ENCODE peak calls at places on chromosomes 6 and 20, in five cellular contexts. One of them, this sample, is unnamed.
A peak's percentile ranks its signal among the peaks of the same experiment; 100 is the strongest.

GRCh38 chr6:129634411-129635230 is 75.4 kb downstream of the ARHGAP18 start:
- DNase-seq in GM06990: no peak
- DNase-seq in neural crest cell: no peak
- DNase-seq in epithelial cell of esophagus: no peak
- DNase-seq in kidney: no peak
- DNase-seq in this sample: no peak

GRCh38 chr6:38141045-38141444 is 321.5 kb downstream of the ZFAND3 start:
- DNase-seq in kidney: no peak
- DNase-seq in neural crest cell: no peak
- DNase-seq in GM06990: no peak
- DNase-seq in epithelial cell of esophagus: no peak
- DNase-seq in this sample: no peak

GRCh38 chr20:58634121-58634817 is 16.8 kb upstream of the STX16 start:
- DNase-seq in kidney: peak; percentile 35
- DNase-seq in GM06990: no peak
- DNase-seq in epithelial cell of esophagus: no peak
- DNase-seq in neural crest cell: no peak
- DNase-seq in this sample: peak; percentile 41

GRCh38 chr20:62717933-62718332 is 9.3 kb downstream of the NTSR1 start:
- DNase-seq in neural crest cell: no peak
- DNase-seq in GM06990: no peak
- DNase-seq in epithelial cell of esophagus: no peak
- DNase-seq in kidney: peak; percentile 69
- DNase-seq in this sample: no peak

GRCh38 chr6:82612475-82612874 is 248.9 kb downstream of the TPBG start:
- DNase-seq in GM06990: no peak
- DNase-seq in kidney: no peak
- DNase-seq in epithelial cell of esophagus: no peak
- DNase-seq in neural crest cell: no peak
- DNase-seq in this sample: no peak

GRCh38 chr6:80610821-80611220 is 504.4 kb downstream of the BCKDHB start:
- DNase-seq in neural crest cell: no peak
- DNase-seq in epithelial cell of esophagus: peak; percentile 91
- DNase-seq in kidney: no peak
- DNase-seq in GM06990: no peak
- DNase-seq in this sample: no peak

GRCh38 chr20:12575352-12576095 is 433.2 kb upstream of the SPTLC3 start:
- DNase-seq in GM06990: no peak
- DNase-seq in neural crest cell: no peak
- DNase-seq in epithelial cell of esophagus: peak; percentile 45
- DNase-seq in kidney: peak; percentile 68
- DNase-seq in this sample: no peak

GRCh38 chr6:32087574-32088486 is 21.3 kb downstream of the TNXB start:
- DNase-seq in GM06990: peak; percentile 63
- DNase-seq in neural crest cell: peak; percentile 69
- DNase-seq in epithelial cell of esophagus: peak; percentile 81
- DNase-seq in kidney: peak; percentile 95
- DNase-seq in this sample: peak; percentile 90

GRCh38 chr6:35429463-35429862 is 22.7 kb upstream of the FANCE start:
- DNase-seq in kidney: no peak
- DNase-seq in neural crest cell: no peak
- DNase-seq in GM06990: no peak
- DNase-seq in epithelial cell of esophagus: no peak
- DNase-seq in this sample: no peak

GRCh38 chr6:67200626-67201403 is 1434.3 kb upstream of the ADGRB3 start:
- DNase-seq in neural crest cell: no peak
- DNase-seq in GM06990: no peak
- DNase-seq in kidney: peak; percentile 57
- DNase-seq in epithelial cell of esophagus: no peak
- DNase-seq in this sample: no peak

GRCh38 chr20:34129518-34130162 is 17.6 kb upstream of the EIF2S2 start:
- DNase-seq in neural crest cell: peak; percentile 70
- DNase-seq in epithelial cell of esophagus: peak; percentile 77
- DNase-seq in kidney: peak; percentile 70
- DNase-seq in GM06990: peak; percentile 15
- DNase-seq in this sample: peak; percentile 88

GRCh38 chr6:142850653-142851434 is 94.1 kb downstream of the HIVEP2 start:
- DNase-seq in kidney: no peak
- DNase-seq in neural crest cell: no peak
- DNase-seq in epithelial cell of esophagus: peak; percentile 58
- DNase-seq in GM06990: no peak
- DNase-seq in this sample: no peak

GRCh38 chr6:42313941-42314570 is 96.4 kb upstream of the MRPS10 start:
- DNase-seq in GM06990: no peak
- DNase-seq in epithelial cell of esophagus: no peak
- DNase-seq in kidney: peak; percentile 18
- DNase-seq in neural crest cell: no peak
- DNase-seq in this sample: no peak
- TF ChIP-seq CTCF in GM06990: no peak
- TF ChIP-seq CTCF in epithelial cell of esophagus: no peak
- TF ChIP-seq CTCF in kidney: no peak
- TF ChIP-seq CTCF in neural crest cell: no peak
- TF ChIP-seq CTCF in this sample: no peak

DNA sequence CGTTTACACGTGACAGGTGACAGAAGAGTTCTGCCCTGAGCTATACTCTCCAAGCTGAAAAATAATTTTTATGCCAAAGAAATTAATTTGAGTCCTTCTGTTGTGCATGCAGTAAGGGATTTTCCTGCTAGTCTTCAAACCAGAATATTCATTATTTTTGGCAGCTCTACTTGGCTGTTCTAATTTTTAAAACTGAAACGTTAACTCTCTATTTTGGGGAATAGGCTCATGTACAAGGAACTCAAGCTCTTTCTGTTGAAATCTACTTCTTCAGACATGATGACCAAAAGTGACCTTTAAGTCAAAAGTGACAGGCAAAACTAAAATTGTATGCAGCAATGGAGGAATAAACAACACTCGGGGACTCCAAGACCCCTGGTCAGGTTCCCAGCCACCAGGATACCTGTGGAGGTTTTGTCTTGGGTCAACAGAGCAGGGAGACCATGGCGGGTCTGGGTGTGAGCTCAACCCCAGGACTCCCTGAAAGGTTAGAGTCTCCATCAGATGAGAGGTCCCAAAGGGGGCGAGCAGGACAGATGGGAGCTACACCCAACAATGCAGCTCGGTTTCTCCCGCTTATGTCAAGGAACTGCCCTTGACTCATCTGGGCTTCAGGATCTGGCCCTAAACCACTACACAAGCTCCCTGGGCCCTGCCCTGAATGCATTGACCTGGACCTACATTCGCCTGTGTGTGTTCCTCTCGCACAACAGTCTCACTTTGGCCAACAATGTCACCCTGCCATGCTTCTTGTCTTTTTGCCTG is 57.8 kb upstream of the SYNDIG1 start:
- DNase-seq in kidney: no peak
- DNase-seq in neural crest cell: no peak
- DNase-seq in epithelial cell of esophagus: no peak
- DNase-seq in GM06990: no peak
- DNase-seq in this sample: no peak
- TF ChIP-seq CTCF in kidney: no peak
- TF ChIP-seq CTCF in neural crest cell: no peak
- TF ChIP-seq CTCF in epithelial cell of esophagus: no peak
- TF ChIP-seq CTCF in GM06990: no peak
- TF ChIP-seq CTCF in this sample: no peak

GRCh38 chr6:112951829-112952228 is 604.7 kb downstream of the RFPL4B start:
- DNase-seq in neural crest cell: no peak
- DNase-seq in GM06990: no peak
- DNase-seq in epithelial cell of esophagus: peak; percentile 3
- DNase-seq in kidney: no peak
- DNase-seq in this sample: no peak
- TF ChIP-seq CTCF in neural crest cell: no peak
- TF ChIP-seq CTCF in GM06990: no peak
- TF ChIP-seq CTCF in epithelial cell of esophagus: no peak
- TF ChIP-seq CTCF in kidney: no peak
- TF ChIP-seq CTCF in this sample: no peak

GRCh38 chr6:7108196-7108963 is 619 bp downstream of the RREB1 start:
- DNase-seq in neural crest cell: peak; percentile 38
- DNase-seq in GM06990: peak; percentile 52
- DNase-seq in epithelial cell of esophagus: peak; percentile 63
- DNase-seq in kidney: peak; percentile 90
- DNase-seq in this sample: peak; percentile 73

GRCh38 chr6:7107578-7108195 is at the start of gene RREB1:
- DNase-seq in epithelial cell of esophagus: peak; percentile 55
- DNase-seq in neural crest cell: peak; percentile 46
- DNase-seq in kidney: peak; percentile 77
- DNase-seq in GM06990: peak; percentile 81
- DNase-seq in this sample: peak; percentile 93

GRCh38 chr6:7104752-7105151 is 3.0 kb upstream of the RREB1 start:
- DNase-seq in neural crest cell: no peak
- DNase-seq in kidney: no peak
- DNase-seq in epithelial cell of esophagus: no peak
- DNase-seq in GM06990: no peak
- DNase-seq in this sample: no peak

GRCh38 chr6:7106215-7106751 is 1.5 kb upstream of the RREB1 start:
- DNase-seq in GM06990: no peak
- DNase-seq in epithelial cell of esophagus: no peak
- DNase-seq in neural crest cell: no peak
- DNase-seq in kidney: no peak
- DNase-seq in this sample: no peak

GRCh38 chr6:7106752-7107577 is 796 bp upstream of the RREB1 start:
- DNase-seq in neural crest cell: peak; percentile 15
- DNase-seq in epithelial cell of esophagus: peak; percentile 30
- DNase-seq in kidney: peak; percentile 86
- DNase-seq in GM06990: peak; percentile 69
- DNase-seq in this sample: peak; percentile 75
- TF ChIP-seq CTCF in neural crest cell: peak; percentile 56
- TF ChIP-seq CTCF in epithelial cell of esophagus: peak; percentile 45
- TF ChIP-seq CTCF in kidney: peak; percentile 2
- TF ChIP-seq CTCF in GM06990: peak; percentile 35
- TF ChIP-seq CTCF in this sample: no peak

GRCh38 chr20:49603209-49603627 is 35.3 kb upstream of the PTGIS start:
- DNase-seq in GM06990: no peak
- DNase-seq in neural crest cell: no peak
- DNase-seq in kidney: no peak
- DNase-seq in epithelial cell of esophagus: no peak
- DNase-seq in this sample: no peak
- TF ChIP-seq CTCF in GM06990: peak; percentile 25
- TF ChIP-seq CTCF in neural crest cell: peak; percentile 52
- TF ChIP-seq CTCF in kidney: no peak
- TF ChIP-seq CTCF in epithelial cell of esophagus: no peak
- TF ChIP-seq CTCF in this sample: no peak

GRCh38 chr6:157240059-157240959 is 83.0 kb downstream of the TMEM242 start:
- DNase-seq in neural crest cell: no peak
- DNase-seq in GM06990: no peak
- DNase-seq in epithelial cell of esophagus: peak; percentile 33
- DNase-seq in kidney: peak; percentile 91
- DNase-seq in this sample: no peak

GRCh38 chr6:157236040-157236725 is 87.1 kb downstream of the TMEM242 start:
- DNase-seq in GM06990: no peak
- DNase-seq in kidney: peak; percentile 85
- DNase-seq in neural crest cell: no peak
- DNase-seq in epithelial cell of esophagus: no peak
- DNase-seq in this sample: peak; percentile 54

GRCh38 chr6:157239148-157239547 is 84.2 kb downstream of the TMEM242 start:
- DNase-seq in GM06990: no peak
- DNase-seq in kidney: no peak
- DNase-seq in epithelial cell of esophagus: no peak
- DNase-seq in neural crest cell: no peak
- DNase-seq in this sample: no peak

GRCh38 chr6:157239671-157240058 is 83.7 kb downstream of the TMEM242 start:
- DNase-seq in kidney: no peak
- DNase-seq in epithelial cell of esophagus: no peak
- DNase-seq in GM06990: no peak
- DNase-seq in neural crest cell: no peak
- DNase-seq in this sample: no peak

GRCh38 chr6:157238346-157238745 is 85.0 kb downstream of the TMEM242 start:
- DNase-seq in neural crest cell: no peak
- DNase-seq in epithelial cell of esophagus: no peak
- DNase-seq in GM06990: no peak
- DNase-seq in kidney: no peak
- DNase-seq in this sample: no peak
- TF ChIP-seq CTCF in neural crest cell: no peak
- TF ChIP-seq CTCF in epithelial cell of esophagus: no peak
- TF ChIP-seq CTCF in GM06990: no peak
- TF ChIP-seq CTCF in kidney: no peak
- TF ChIP-seq CTCF in this sample: no peak

This sample was measured in GM20000.